ENCODE peak calls at places on chromosomes 7 and 10, in nine cellular contexts. T, P, H, R, F, U, L, G and A are unnamed samples.
A peak's percentile ranks its signal among the peaks of the same experiment; 100 is the strongest.

GRCh38 chr10:61896854-61897661 is 4.4 kb upstream of the ARID5B start:
- DNase-seq in U (no peak), L (no peak), H (peak; percentile 52), T (peak; percentile 13), R (no peak), P (peak; percentile 78), F (peak; percentile 71), G (peak; percentile 69), A (peak; percentile 62)

GRCh38 chr7:26198133-26198780 is 2.3 kb downstream of the HNRNPA2B1 start:
- DNase-seq in H (no peak), T (no peak), G (no peak), U (no peak), F (no peak), P (no peak), L (no peak), R (no peak), A (no peak)

GRCh38 chr10:124130198-124130597 is 36.8 kb upstream of the CHST15 start:
- DNase-seq in L (no peak), U (no peak), F (no peak), H (no peak), R (no peak), P (no peak), G (no peak), T (no peak), A (no peak)

GRCh38 chr10:79431422-79431821 is 14.0 kb downstream of the ZCCHC24 start:
- DNase-seq in P (no peak), G (peak; percentile 17), R (no peak), L (no peak), F (no peak), H (no peak), U (no peak), T (no peak), A (peak; percentile 17)

GRCh38 chr10:71621783-71622526 is 97.6 kb downstream of the C10orf105 start:
- DNase-seq in P (no peak), U (no peak), L (no peak), R (no peak), T (no peak), G (no peak), H (peak; percentile 29), F (no peak), A (peak; percentile 40)

GRCh38 chr10:227014-227413 is 91.8 kb downstream of the ZMYND11 start:
- DNase-seq in L (no peak), T (no peak), H (no peak), G (no peak), F (no peak), P (no peak), R (no peak), U (no peak), A (no peak)

GRCh38 chr7:156964971-156965370 is 15.5 kb downstream of the NOM1 start:
- DNase-seq in R (no peak), G (no peak), P (no peak), T (no peak), U (no peak), H (no peak), L (no peak), F (no peak), A (no peak)

GRCh38 chr7:23470290-23471089 is at the start of gene IGF2BP3:
- DNase-seq in L (no peak), G (no peak), U (peak; percentile 96), R (peak; percentile 95), H (peak; percentile 95), T (no peak), F (peak; percentile 60), P (no peak), A (no peak)

GRCh38 chr10:32131388-32131787 is 75.2 kb upstream of the KIF5B start:
- DNase-seq in P (no peak), T (no peak), G (no peak), U (no peak), R (no peak), L (no peak), H (no peak), F (no peak), A (no peak)

GRCh38 chr7:12638851-12639467 is 48.5 kb upstream of the ARL4A start:
- DNase-seq in P (no peak), U (peak; percentile 45), F (peak; percentile 14), T (no peak), G (no peak), H (no peak), L (no peak), R (no peak), A (no peak)